ENCODE peak calls at places on chromosomes 2 and 18, in five cellular contexts. L is IMR-90, M is A549, Y is GM04504, X is HT-29. D is an unnamed sample.

GRCh38 chr2:203579131-203579643 is 44.1 kb upstream of the RAPH1 start:
- DNase-seq in X (peak), Y (no peak), L (peak), M (peak), D (peak)

GRCh38 chr2:181678033-181678586 is 2.2 kb downstream of the NEUROD1 start:
- DNase-seq in Y (peak), L (peak), X (no peak), M (peak), D (no peak)

GRCh38 chr2:162057426-162057825 is 16.6 kb downstream of the DPP4 start:
- DNase-seq in Y (no peak), L (no peak), X (no peak), M (no peak), D (no peak)

GRCh38 chr2:129587426-129588064 is 391.9 kb upstream of the RAB6C start:
- DNase-seq in L (no peak), M (no peak), X (no peak), Y (no peak), D (no peak)

GRCh38 chr2:8568543-8569302 is 113.1 kb upstream of the ID2 start:
- DNase-seq in M (no peak), Y (no peak), L (no peak), X (no peak), D (no peak)

GRCh38 chr18:6874316-6874715 is 144.8 kb downstream of the ARHGAP28 start:
- DNase-seq in L (peak), X (no peak), M (no peak), Y (no peak), D (no peak)

GRCh38 chr2:42935692-42936631 is 143.6 kb upstream of the HAAO start:
- DNase-seq in L (no peak), X (no peak), M (no peak), Y (no peak), D (no peak)

GRCh38 chr2:231977430-231977829 is 15.9 kb downstream of the DIS3L2 start:
- DNase-seq in X (no peak), M (no peak), L (no peak), Y (no peak), D (no peak)

GRCh38 chr2:120346034-120346666 is at the start of gene INHBB:
- DNase-seq in L (no peak), X (no peak), M (peak), Y (no peak), D (no peak)

GRCh38 chr2:47241715-47242114 is 86.6 kb upstream of the STPG4 start:
- DNase-seq in Y (no peak), L (no peak), M (no peak), X (no peak), D (no peak)

GRCh38 chr18:24552218-24552617 is 91.8 kb downstream of the HRH4 start:
- DNase-seq in L (no peak), Y (no peak), X (no peak), M (no peak), D (no peak)

GRCh38 chr2:241702405-241703127 is 727 bp downstream of the ING5 start:
- DNase-seq in M (peak), X (peak), Y (no peak), L (peak), D (peak)

GRCh38 chr2:188294547-188294946 is 2.9 kb downstream of the GULP1 start:
- DNase-seq in X (no peak), M (no peak), Y (no peak), L (peak), D (no peak)

GRCh38 chr18:13139885-13140450 is 78.6 kb upstream of the LDLRAD4 start:
- DNase-seq in M (peak), Y (no peak), L (no peak), X (peak), D (no peak)

GRCh38 chr18:24014986-24015896 is 687 bp downstream of the TTC39C start:
- DNase-seq in L (peak), X (no peak), M (peak), Y (peak), D (peak)

GRCh38 chr2:199315299-199316179 is 142.2 kb downstream of the SATB2 start:
- DNase-seq in M (peak), Y (no peak), X (peak), L (peak), D (no peak)

GRCh38 chr18:2971741-2972552 is 41.0 kb downstream of the LPIN2 start:
- DNase-seq in L (no peak), M (no peak), X (no peak), Y (no peak), D (no peak)

GRCh38 chr2:162153608-162154224 is 1.7 kb upstream of the GCG start:
- DNase-seq in Y (peak), L (peak), X (peak), M (peak), D (peak)

GRCh38 chr18:51235011-51235789 is 37.7 kb upstream of the MEX3C start:
- DNase-seq in Y (no peak), L (no peak), M (peak), X (no peak), D (no peak)

GRCh38 chr2:60352491-60353405 is 200.7 kb downstream of the BCL11A start:
- DNase-seq in L (no peak), X (no peak), M (no peak), Y (no peak), D (no peak)

GRCh38 chr2:32009479-32010256 is 1.1 kb downstream of the MEMO1 start:
- DNase-seq in X (peak), L (no peak), M (peak), Y (no peak), D (no peak)

GRCh38 chr2:64819774-64820688 is 166.3 kb upstream of the SERTAD2 start:
- DNase-seq in Y (no peak), X (no peak), L (no peak), M (no peak), D (peak)

GRCh38 chr2:7428444-7429204 is 511.4 kb downstream of the RNF144A start:
- DNase-seq in L (no peak), Y (no peak), X (no peak), M (no peak), D (no peak)

GRCh38 chr2:148720501-148720998 is 76.0 kb downstream of the EPC2 start:
- DNase-seq in M (no peak), L (peak), Y (no peak), X (no peak), D (no peak)

GRCh38 chr2:67790622-67791021 is 272.2 kb downstream of the C1D start:
- DNase-seq in X (no peak), M (no peak), L (peak), Y (peak), D (peak)

GRCh38 chr2:208256192-208256782 is 1.4 kb upstream of the IDH1 start:
- DNase-seq in X (peak), Y (no peak), M (peak), L (no peak), D (no peak)

GRCh38 chr2:178190938-178191910 is 3.1 kb upstream of the OSBPL6 start:
- DNase-seq in X (no peak), Y (no peak), L (no peak), M (peak), D (no peak)

GRCh38 chr2:134127496-134127895 is 126.4 kb upstream of the MGAT5 start:
- DNase-seq in L (no peak), X (no peak), M (no peak), Y (no peak), D (no peak)

D was measured in HFFc6.